ENCODE peak calls at places on chromosome 10, in nine cellular contexts. O, F, J, R, W, Z, D, P and T are unnamed samples.

GRCh38 chr10:21628023-21628422 is 94.0 kb downstream of the MLLT10 start:
- DNase-seq in W (no peak), J (no peak), P (no peak), O (no peak), D (no peak), Z (no peak), F (no peak), R (no peak), T (no peak)

GRCh38 chr10:79407811-79408795 is 37.3 kb downstream of the ZCCHC24 start:
- DNase-seq in J (peak), D (no peak), Z (no peak), R (no peak), F (no peak), O (peak), P (no peak), W (no peak), T (no peak)

GRCh38 chr10:85916999-85917573 is 449.5 kb downstream of the GRID1 start:
- DNase-seq in F (no peak), W (no peak), R (peak), J (no peak), O (no peak), P (no peak), Z (no peak), D (no peak), T (no peak)

GRCh38 chr10:132481690-132482089 is 55.9 kb upstream of the INPP5A start:
- DNase-seq in D (no peak), Z (no peak), R (no peak), F (no peak), O (no peak), W (no peak), J (no peak), P (no peak), T (no peak)

GRCh38 chr10:93182790-93183189 is 109.1 kb downstream of the CYP26A1 start:
- DNase-seq in O (no peak), F (no peak), R (no peak), J (no peak), W (no peak), P (no peak), D (no peak), Z (no peak), T (no peak)

GRCh38 chr10:68090586-68090985 is 15.5 kb upstream of the HERC4 start:
- DNase-seq in Z (no peak), R (no peak), D (no peak), O (no peak), J (no peak), W (no peak), P (no peak), F (no peak), T (no peak)

GRCh38 chr10:102545997-102546396 is 42.2 kb downstream of the SUFU start:
- DNase-seq in W (no peak), J (peak), O (no peak), P (no peak), F (no peak), D (no peak), R (no peak), Z (no peak), T (no peak)

GRCh38 chr10:69269761-69270160 is 8.5 kb upstream of the HK1 start:
- DNase-seq in P (no peak), J (peak), W (no peak), F (no peak), D (peak), R (no peak), O (peak), Z (peak), T (no peak)

GRCh38 chr10:120979435-120980315 is 128.5 kb downstream of the WDR11 start:
- DNase-seq in R (no peak), P (no peak), J (no peak), F (peak), D (no peak), W (peak), Z (no peak), O (no peak), T (peak)

GRCh38 chr10:78225611-78226010 is 191.9 kb downstream of the RPS24 start:
- DNase-seq in R (no peak), J (no peak), D (no peak), W (no peak), Z (no peak), F (no peak), O (no peak), P (no peak), T (no peak)

GRCh38 chr10:132868995-132869394 is 73.4 kb downstream of the CFAP46 start:
- DNase-seq in F (no peak), Z (no peak), W (peak), O (no peak), J (no peak), R (no peak), D (no peak), P (no peak), T (no peak)

GRCh38 chr10:68087338-68088029 is 12.4 kb upstream of the HERC4 start:
- DNase-seq in D (no peak), O (no peak), F (no peak), J (no peak), R (no peak), P (no peak), W (no peak), Z (no peak), T (no peak)

GRCh38 chr10:49654036-49654693 is 25.3 kb upstream of the C10orf53 start:
- DNase-seq in R (no peak), P (no peak), F (no peak), J (no peak), D (no peak), W (no peak), Z (no peak), O (no peak), T (no peak)

GRCh38 chr10:120941468-120941867 is 90.3 kb downstream of the WDR11 start:
- DNase-seq in O (no peak), Z (no peak), F (no peak), R (no peak), P (no peak), W (no peak), D (no peak), J (no peak), T (no peak)

GRCh38 chr10:36943534-36943933 is 181.9 kb upstream of the ANKRD30A start:
- DNase-seq in P (no peak), D (no peak), W (no peak), O (no peak), Z (no peak), J (no peak), F (no peak), R (no peak), T (no peak)

GRCh38 chr10:74361678-74362077 is 210.7 kb downstream of the ADK start:
- DNase-seq in R (no peak), O (no peak), W (no peak), P (no peak), F (no peak), D (no peak), J (no peak), Z (no peak), T (no peak)

GRCh38 chr10:59580257-59580863 is 129.3 kb downstream of the SLC16A9 start:
- DNase-seq in J (peak), P (no peak), O (peak), D (peak), R (peak), F (peak), Z (peak), W (no peak), T (no peak)

GRCh38 chr10:95341716-95342130 is 50.9 kb upstream of the PDLIM1 start:
- DNase-seq in O (peak), F (no peak), D (no peak), P (no peak), R (no peak), W (no peak), Z (no peak), J (no peak), T (no peak)

GRCh38 chr10:34341473-34341872 is 473.6 kb downstream of the PARD3 start:
- DNase-seq in F (no peak), J (peak), P (no peak), Z (no peak), D (no peak), O (peak), R (no peak), W (no peak), T (no peak)

GRCh38 chr10:98446656-98447221 is at the start of gene HPS1:
- DNase-seq in O (peak), P (peak), W (peak), J (peak), D (peak), R (peak), Z (peak), F (peak), T (peak)

GRCh38 chr10:128487517-128487916 is 361.3 kb upstream of the MKI67 start:
- DNase-seq in Z (no peak), O (no peak), R (no peak), W (no peak), F (no peak), J (no peak), D (no peak), P (no peak), T (no peak)

GRCh38 chr10:14092749-14093148 is 238.0 kb downstream of the FRMD4A start:
- DNase-seq in D (no peak), Z (no peak), R (no peak), P (no peak), O (no peak), W (no peak), J (no peak), F (no peak), T (no peak)

GRCh38 chr10:50579491-50580259 is 44.1 kb downstream of the SGMS1 start:
- DNase-seq in D (peak), R (no peak), Z (no peak), F (no peak), O (no peak), W (no peak), P (no peak), J (no peak), T (no peak)

GRCh38 chr10:59774451-59774850 is 21.2 kb upstream of the MRLN start:
- DNase-seq in F (no peak), W (no peak), R (no peak), D (no peak), Z (no peak), J (no peak), P (no peak), O (no peak), T (no peak)

GRCh38 chr10:133316732-133317131 is 8.0 kb downstream of the ZNF511 start:
- DNase-seq in W (no peak), O (no peak), J (no peak), P (no peak), D (no peak), Z (no peak), F (no peak), R (no peak), T (no peak)

GRCh38 chr10:70551491-70551890 is 51.0 kb downstream of the PRF1 start:
- DNase-seq in P (no peak), R (no peak), O (no peak), F (no peak), W (no peak), J (no peak), Z (no peak), D (no peak), T (no peak)

GRCh38 chr10:73750807-73751206 is 6.6 kb downstream of the SEC24C start:
- DNase-seq in O (no peak), P (no peak), J (no peak), F (no peak), D (no peak), W (no peak), Z (no peak), R (no peak), T (no peak)